ENCODE peak calls at places on chromosomes 2 and 18, in five cellular contexts. I is A549, G is stomach, S is transverse colon, R is HepG2. H is an unnamed sample.

GRCh38 chr18:58911241-58911640 is 46.6 kb downstream of the ZNF532 start:
- DNase-seq in G (no peak), R (no peak), I (no peak), S (no peak), H (no peak)

GRCh38 chr2:119432882-119433522 is 1.3 kb downstream of the TMEM37 start:
- DNase-seq in R (no peak), G (no peak), I (no peak), S (no peak), H (no peak)

GRCh38 chr2:61970807-61971556 is 65.5 kb downstream of the COMMD1 start:
- DNase-seq in S (no peak), G (no peak), I (no peak), R (no peak), H (no peak)

GRCh38 chr2:13654416-13654815 is 937.7 kb downstream of the TRIB2 start:
- DNase-seq in I (no peak), R (no peak), G (no peak), S (no peak), H (no peak)

GRCh38 chr18:77055429-77056310 is 76.9 kb downstream of the MBP start:
- DNase-seq in R (no peak), G (peak; percentile 43), S (no peak), I (no peak), H (no peak)

GRCh38 chr2:202306034-202306433 is 40.5 kb downstream of the NOP58 start:
- DNase-seq in R (no peak), G (no peak), I (no peak), S (no peak), H (no peak)

GRCh38 chr2:16507655-16508054 is 158.0 kb downstream of the CYRIA start:
- DNase-seq in G (no peak), R (no peak), S (no peak), I (peak; percentile 11), H (no peak)

GRCh38 chr2:177592945-177593344 is 200.4 kb downstream of the AGPS start:
- DNase-seq in I (no peak), S (no peak), G (no peak), R (no peak), H (no peak)

GRCh38 chr2:223944166-223944703 is 900 bp downstream of the WDFY1 start:
- DNase-seq in S (peak; percentile 51), I (peak; percentile 41), R (peak; percentile 51), G (peak; percentile 41), H (no peak)

GRCh38 chr2:9076210-9076609 is 72.7 kb upstream of the MBOAT2 start:
- DNase-seq in S (no peak), R (no peak), I (no peak), G (no peak), H (no peak)

GRCh38 chr2:68039317-68039716 is 23.5 kb downstream of the C1D start:
- DNase-seq in G (no peak), I (no peak), R (no peak), S (no peak), H (no peak)

GRCh38 chr2:67954125-67954748 is 108.6 kb downstream of the C1D start:
- DNase-seq in R (peak; percentile 83), I (no peak), G (peak; percentile 27), S (peak; percentile 23), H (no peak)

GRCh38 chr18:53219853-53220252 is 879.9 kb downstream of the DCC start:
- DNase-seq in R (no peak), G (no peak), I (no peak), S (no peak), H (no peak)

GRCh38 chr2:61157371-61158003 is 4.5 kb upstream of the C2orf74 start:
- DNase-seq in G (no peak), S (no peak), I (no peak), R (no peak), H (no peak)

GRCh38 chr18:49764032-49764431 is 49.3 kb downstream of the ACAA2 start:
- DNase-seq in S (no peak), R (no peak), I (no peak), G (no peak), H (no peak)

GRCh38 chr2:9740382-9741040 is 102.8 kb upstream of the TAF1B start:
- DNase-seq in S (no peak), G (no peak), R (no peak), I (no peak), H (no peak)

GRCh38 chr2:181978351-181979150 is 7.1 kb upstream of the PPP1R1C start:
- DNase-seq in I (no peak), G (no peak), R (no peak), S (no peak), H (no peak)

GRCh38 chr18:58314284-58314683 is 270.3 kb downstream of the NEDD4L start:
- DNase-seq in G (peak; percentile 43), R (peak; percentile 65), I (peak; percentile 27), S (peak; percentile 37), H (no peak)

GRCh38 chr2:6423131-6423530 is 442.6 kb downstream of the CMPK2 start:
- DNase-seq in S (no peak), R (no peak), I (no peak), G (no peak), H (no peak)

GRCh38 chr2:237315170-237315880 is 98.6 kb downstream of the COL6A3 start:
- DNase-seq in I (no peak), S (peak; percentile 76), R (peak; percentile 71), G (peak; percentile 76), H (peak; percentile 85)

GRCh38 chr2:103991591-103991990 is 862.3 kb upstream of the POU3F3 start:
- DNase-seq in R (peak; percentile 9), S (no peak), I (peak; percentile 21), G (no peak), H (no peak)

GRCh38 chr2:27798948-27799645 is 27.6 kb downstream of the MRPL33 start:
- DNase-seq in G (no peak), S (peak; percentile 18), I (peak; percentile 99), R (peak; percentile 89), H (no peak)

GRCh38 chr2:66334237-66335054 is 100.5 kb upstream of the MEIS1 start:
- DNase-seq in I (peak; percentile 4), S (no peak), R (no peak), G (no peak), H (no peak)

GRCh38 chr2:144137705-144138428 is 382.1 kb downstream of the ZEB2 start:
- DNase-seq in S (no peak), R (peak; percentile 34), G (no peak), I (no peak), H (no peak)

GRCh38 chr2:1808921-1809551 is 64.7 kb upstream of the PXDN start:
- DNase-seq in R (no peak), I (no peak), S (no peak), G (no peak), H (no peak)

GRCh38 chr18:31603335-31603734 is 11.7 kb downstream of the TTR start:
- DNase-seq in R (no peak), I (no peak), S (no peak), G (no peak), H (no peak)

GRCh38 chr18:70195852-70196434 is 9.5 kb downstream of the RTTN start:
- DNase-seq in S (peak; percentile 9), R (peak; percentile 35), G (no peak), I (peak; percentile 62), H (no peak)

GRCh38 chr2:142180820-142181533 is 50.2 kb upstream of the LRP1B start:
- DNase-seq in G (no peak), I (peak; percentile 47), S (no peak), R (peak; percentile 43), H (no peak)

GRCh38 chr2:231642631-231643493 is 50.2 kb downstream of the TEX44 start:
- DNase-seq in S (peak; percentile 91), R (peak; percentile 39), I (peak; percentile 97), G (peak; percentile 82), H (peak; percentile 96)

GRCh38 chr18:35515460-35516130 is 17.8 kb upstream of the INO80C start:
- DNase-seq in S (no peak), I (no peak), R (no peak), G (no peak), H (no peak)

GRCh38 chr18:35513181-35513932 is 15.6 kb upstream of the INO80C start:
- DNase-seq in I (peak; percentile 87), S (peak; percentile 20), G (no peak), R (no peak), H (no peak)

GRCh38 chr18:35514752-35515459 is 17.1 kb upstream of the INO80C start:
- DNase-seq in I (no peak), G (no peak), R (no peak), S (no peak), H (no peak)

GRCh38 chr18:35512761-35513160 is 15.0 kb upstream of the INO80C start:
- DNase-seq in G (no peak), R (no peak), S (no peak), I (no peak), H (no peak)

DNA sequence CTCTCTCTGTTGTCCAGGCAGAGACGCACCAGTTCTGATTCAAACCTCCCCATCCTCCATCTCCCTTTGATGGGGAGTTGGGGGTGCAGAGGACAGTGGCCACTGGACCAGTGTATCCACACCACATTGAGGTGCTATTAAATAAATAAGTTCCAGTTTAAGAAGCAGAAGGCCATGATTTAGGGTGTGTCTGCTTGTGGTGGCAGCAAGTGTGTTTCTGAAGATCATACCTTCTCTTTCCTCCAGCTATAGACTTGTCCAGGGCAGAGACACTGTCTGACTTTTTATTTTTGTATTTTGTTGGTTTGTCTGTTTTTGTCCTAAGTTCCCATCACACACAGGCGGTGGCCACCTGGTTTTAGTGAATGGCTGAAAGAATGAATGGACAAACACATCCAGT is 16.5 kb upstream of the INO80C start:
- DNase-seq in G (no peak), R (no peak), S (no peak), I (no peak), H (no peak)
- H3K27ac ChIP-seq in G (no peak overlapping the region), R (no peak overlapping the region), S (no peak overlapping the region), I (peak overlapping the region; percentile 91), H (no peak overlapping the region)

GRCh38 chr2:56474412-56475158 is 290.8 kb downstream of the CCDC85A start:
- DNase-seq in G (no peak), R (no peak), S (no peak), I (peak; percentile 5), H (no peak)
- TF ChIP-seq EP300 in G (no peak), R (no peak), S (no peak), I (no peak), H (no peak)

GRCh38 chr2:37920570-37920969 is 4.5 kb upstream of the RMDN2 start:
- DNase-seq in G (no peak), I (no peak), R (peak; percentile 93), S (no peak), H (no peak)

GRCh38 chr2:37916512-37917082 is 8.5 kb upstream of the RMDN2 start:
- DNase-seq in R (no peak), G (no peak), I (peak; percentile 11), S (peak; percentile 55), H (peak; percentile 78)

GRCh38 chr2:37917281-37918228 is 7.5 kb upstream of the RMDN2 start:
- DNase-seq in I (no peak), G (no peak), R (no peak), S (no peak), H (no peak)

GRCh38 chr2:37919631-37920032 is 5.5 kb upstream of the RMDN2 start:
- DNase-seq in S (no peak), I (no peak), R (peak; percentile 95), G (no peak), H (no peak)

DNA sequence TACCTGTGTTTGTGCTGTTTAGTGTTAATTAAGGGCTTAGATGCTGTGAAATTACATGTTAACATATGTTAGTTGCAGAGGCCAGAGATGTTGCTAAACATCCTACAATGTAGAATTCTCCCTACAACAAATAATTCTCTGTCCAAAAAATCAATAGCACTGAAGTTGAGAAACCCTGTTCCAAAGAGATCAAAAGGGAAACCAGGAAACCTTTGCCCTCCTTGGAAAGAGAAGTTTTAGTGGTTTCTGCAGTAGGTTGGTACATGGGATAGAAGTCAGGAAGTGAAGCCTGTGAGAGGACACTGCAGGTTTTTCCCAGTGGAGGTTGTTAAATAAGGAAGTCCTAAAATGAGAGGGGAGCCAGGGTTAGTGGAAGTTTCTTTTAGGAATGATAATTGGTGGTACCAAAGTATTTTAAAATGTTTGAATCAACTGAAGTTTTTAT is 6.3 kb upstream of the RMDN2 start:
- DNase-seq in G (no peak), I (no peak), R (peak; percentile 99), S (no peak), H (no peak)
- H3K27ac ChIP-seq in G (no peak overlapping the region), I (no peak overlapping the region), R (peak overlapping the region; percentile 91), S (peak overlapping the region; percentile 26), H (no peak overlapping the region)

GRCh38 chr2:50346586-50347351 is 685.2 kb downstream of the NRXN1 start:
- DNase-seq in R (no peak), I (no peak), G (no peak), S (no peak), H (no peak)
- TF ChIP-seq EP300 in R (no peak), I (no peak), G (no peak), S (no peak), H (no peak)

H was measured in suprapubic skin.